ENCODE peak calls at places on chromosomes 13 and 19, in nine cellular contexts. U is IMR-90, E is adipocyte, G is fibroblast of lung, X is GM12878, R is K562, T is mesenchymal stem cell, B is H9, Q is NT2/D1. L is an unnamed sample.
A peak's percentile ranks its signal among the peaks of the same experiment; 100 is the strongest.

GRCh38 chr13:21015284-21015683 is 46.1 kb downstream of the LATS2 start:
- DNase-seq in U (peak; percentile 66), E (no peak), G (no peak), X (no peak), R (no peak), T (no peak), B (no peak), Q (no peak), L (no peak)

GRCh38 chr13:114099918-114100445 is 32.4 kb downstream of the RASA3 start:
- DNase-seq in U (peak; percentile 44), E (peak; percentile 31), G (peak; percentile 63), X (no peak), R (no peak), T (peak; percentile 87), B (peak; percentile 91), Q (no peak), L (peak; percentile 88)

GRCh38 chr19:46926201-46927071 is 65.6 kb downstream of the ARHGAP35 start:
- DNase-seq in U (no peak), E (peak; percentile 73), G (no peak), X (no peak), R (no peak), T (no peak), B (no peak), Q (no peak), L (no peak)

GRCh38 chr19:39237200-39238184 is 7.3 kb downstream of the IFNL3 start:
- DNase-seq in U (no peak), E (no peak), G (no peak), X (peak; percentile 45), R (peak; percentile 37), T (no peak), B (peak; percentile 71), Q (no peak), L (peak; percentile 62)

GRCh38 chr13:112186091-112186490 is 119.1 kb downstream of the SOX1 start:
- DNase-seq in U (no peak), E (no peak), G (no peak), X (no peak), R (no peak), T (no peak), B (no peak), Q (no peak), L (peak; percentile 22)

GRCh38 chr19:2226840-2227360 is 9.2 kb downstream of the PLEKHJ1 start:
- DNase-seq in U (no peak), E (no peak), G (no peak), X (no peak), R (no peak), T (no peak), B (no peak), Q (no peak), L (no peak)

GRCh38 chr19:10831980-10832658 is 3.9 kb downstream of the TMED1 start:
- DNase-seq in U (no peak), E (no peak), G (no peak), X (no peak), R (no peak), T (no peak), B (no peak), Q (no peak), L (no peak)

GRCh38 chr13:106186366-106187030 is 349.0 kb downstream of the EFNB2 start:
- DNase-seq in U (peak; percentile 9), E (no peak), G (no peak), X (no peak), R (no peak), T (no peak), B (no peak), Q (no peak), L (no peak)

GRCh38 chr19:464146-464545 is 3.3 kb upstream of the SHC2 start:
- DNase-seq in U (no peak), E (no peak), G (no peak), X (no peak), R (no peak), T (no peak), B (no peak), Q (no peak), L (peak; percentile 38)

GRCh38 chr19:463483-464130 is 2.8 kb upstream of the SHC2 start:
- DNase-seq in U (no peak), E (no peak), G (no peak), X (no peak), R (no peak), T (no peak), B (no peak), Q (no peak), L (no peak)

GRCh38 chr19:460877-461609 is at the start of gene SHC2:
- DNase-seq in U (no peak), E (peak; percentile 20), G (no peak), X (no peak), R (peak; percentile 42), T (peak; percentile 45), B (no peak), Q (no peak), L (no peak)

GRCh38 chr19:459724-460511 is 915 bp downstream of the SHC2 start:
- DNase-seq in U (peak; percentile 27), E (peak; percentile 55), G (peak; percentile 28), X (no peak), R (peak; percentile 91), T (peak; percentile 82), B (peak; percentile 61), Q (no peak), L (peak; percentile 90)

GRCh38 chr19:461664-462551 is 1.1 kb upstream of the SHC2 start:
- DNase-seq in U (no peak), E (peak; percentile 25), G (no peak), X (no peak), R (peak; percentile 79), T (peak; percentile 17), B (peak; percentile 73), Q (no peak), L (peak; percentile 90)
- H3K9ac ChIP-seq in U (no peak overlapping the region), E (no peak overlapping the region), G (no peak overlapping the region), X (no peak overlapping the region), R (no peak overlapping the region), T (no peak overlapping the region), B (no peak overlapping the region), Q (peak overlapping the region; percentile 85), L (peak overlapping the region; percentile 44)

DNA sequence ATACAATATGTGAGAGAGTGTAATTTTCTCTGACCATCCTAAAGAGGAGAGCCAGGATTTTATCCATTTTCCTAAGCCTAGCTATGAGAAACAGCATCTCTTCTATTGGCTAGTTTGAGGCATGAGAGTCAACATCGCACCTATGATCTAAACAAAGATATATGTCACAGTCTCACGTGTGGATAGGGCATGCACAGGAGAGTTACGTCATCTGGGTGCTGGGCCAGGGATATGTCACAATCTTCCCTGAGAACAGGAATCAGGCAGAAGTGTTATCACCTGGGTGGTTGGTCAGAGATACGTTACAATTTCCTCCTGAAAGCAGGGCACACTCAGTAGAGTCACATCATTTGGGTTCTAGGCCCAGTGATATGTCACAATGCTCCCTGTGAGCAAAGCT is 53.9 kb upstream of the ZNF730 start:
- DNase-seq in U (no peak), E (no peak), G (no peak), X (no peak), R (no peak), T (no peak), B (no peak), Q (no peak), L (no peak)
- H3K9ac ChIP-seq in U (no peak overlapping the region), E (no peak overlapping the region), G (no peak overlapping the region), X (no peak overlapping the region), R (no peak overlapping the region), T (no peak overlapping the region), B (no peak overlapping the region), Q (no peak overlapping the region), L (no peak overlapping the region)

DNA sequence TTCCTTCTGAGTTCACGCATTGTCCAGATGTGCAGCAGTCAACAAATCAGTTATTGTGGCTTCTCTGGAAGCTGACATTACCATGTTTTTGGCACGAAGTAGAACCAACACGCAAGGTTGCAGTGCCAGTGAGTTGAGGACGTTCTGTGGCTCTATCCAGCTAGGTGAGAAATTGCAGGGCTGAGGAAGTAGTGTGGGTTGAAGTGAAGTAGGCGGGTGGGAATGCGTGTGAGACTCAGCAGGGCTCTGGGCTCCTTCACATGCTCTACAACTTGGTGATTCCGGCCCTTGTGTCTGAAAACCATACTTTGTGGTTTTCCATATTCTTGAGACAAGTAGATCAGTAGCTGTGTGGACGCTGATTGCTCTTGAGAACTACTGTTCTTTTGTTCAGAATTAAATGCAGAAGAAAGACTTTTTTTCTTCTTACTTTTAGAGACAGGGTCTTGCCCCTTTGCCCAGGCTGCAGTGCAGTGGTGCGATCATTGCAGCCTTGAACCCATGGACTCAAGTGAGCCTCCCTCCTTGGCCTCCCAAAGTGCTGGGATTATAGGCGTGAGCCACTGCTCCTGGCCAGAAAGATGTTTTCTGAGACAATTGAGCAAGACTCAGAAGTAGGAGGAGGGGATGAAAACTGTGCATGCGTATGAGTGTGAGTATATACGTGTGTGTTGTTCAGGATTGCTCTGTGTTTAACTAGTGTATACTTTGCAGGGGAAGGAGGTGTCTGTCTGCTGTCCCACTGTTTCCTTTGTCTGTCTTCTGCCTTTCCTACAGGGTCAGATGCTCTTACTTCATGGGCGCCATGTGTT is 46.2 kb downstream of the GATAD2A start:
- DNase-seq in U (no peak), E (no peak), G (no peak), X (peak; percentile 68), R (no peak), T (no peak), B (no peak), Q (no peak), L (no peak)
- H3K9ac ChIP-seq in U (no peak overlapping the region), E (no peak overlapping the region), G (no peak overlapping the region), X (no peak overlapping the region), R (no peak overlapping the region), T (no peak overlapping the region), B (no peak overlapping the region), Q (no peak overlapping the region), L (no peak overlapping the region)

GRCh38 chr13:100665403-100665802 is 9.2 kb downstream of the TMTC4 start:
- DNase-seq in U (no peak), E (no peak), G (no peak), X (no peak), R (no peak), T (no peak), B (no peak), Q (no peak), L (no peak)

GRCh38 chr13:100664171-100664900 is 10.3 kb downstream of the TMTC4 start:
- DNase-seq in U (no peak), E (no peak), G (no peak), X (no peak), R (no peak), T (no peak), B (no peak), Q (no peak), L (no peak)

GRCh38 chr13:100659578-100659977 is 15.0 kb downstream of the TMTC4 start:
- DNase-seq in U (no peak), E (no peak), G (no peak), X (no peak), R (no peak), T (no peak), B (peak; percentile 41), Q (no peak), L (no peak)

GRCh38 chr13:100660761-100661160 is 13.8 kb downstream of the TMTC4 start:
- DNase-seq in U (no peak), E (no peak), G (no peak), X (no peak), R (no peak), T (no peak), B (no peak), Q (no peak), L (no peak)

DNA sequence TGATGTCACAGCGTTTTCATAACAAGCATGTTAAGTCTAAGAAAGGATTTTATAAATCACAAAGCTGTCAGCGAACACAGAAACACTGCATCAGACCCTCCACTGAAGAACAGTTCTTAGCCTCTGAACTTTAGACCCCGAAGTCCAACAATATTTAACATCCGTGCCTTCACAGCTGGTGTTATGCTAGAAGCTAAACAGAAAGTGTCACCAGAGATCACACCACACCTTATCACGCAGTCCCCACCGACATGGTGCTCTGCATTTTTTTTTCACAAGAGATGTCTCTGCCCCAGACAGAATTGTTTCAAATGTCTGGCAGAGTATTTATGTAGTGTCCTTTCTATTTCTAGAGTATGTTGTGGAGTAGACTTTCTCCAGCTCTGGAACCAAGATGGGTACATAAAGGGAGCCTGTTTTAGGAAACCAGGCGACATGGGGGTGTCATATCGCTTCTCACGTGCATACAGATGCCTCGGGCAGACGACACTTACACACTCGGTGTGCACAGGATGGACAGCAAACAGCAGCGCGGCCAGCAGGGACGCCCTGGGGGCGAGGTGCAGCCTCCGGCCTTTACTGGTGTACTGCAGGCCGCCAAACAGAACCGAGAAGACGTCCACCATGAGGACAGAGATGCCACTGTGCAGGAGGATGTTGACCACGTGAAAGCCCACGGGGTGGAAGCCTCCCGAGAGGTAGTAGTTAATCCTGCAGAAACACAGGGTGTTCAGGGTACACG is 12.0 kb downstream of the TMTC4 start:
- DNase-seq in U (no peak), E (no peak), G (no peak), X (no peak), R (no peak), T (no peak), B (no peak), Q (no peak), L (no peak)
- H3K9ac ChIP-seq in U (no peak overlapping the region), E (no peak overlapping the region), G (no peak overlapping the region), X (no peak overlapping the region), R (no peak overlapping the region), T (no peak overlapping the region), B (no peak overlapping the region), Q (no peak overlapping the region), L (no peak overlapping the region)

L was measured in endodermal cell.